ENCODE peak calls at places on chromosomes 4 and X, in five cellular contexts. H is hepatic stellate cell; J is stimulated activated CD4-positive, alpha-beta T cell treated with anti-CD3 and anti-CD28 coated beads, Interleukin-1b, Interleukin-23, amount 100 ng/mL, for 1 hour; A is HFF-Myc; W is iris pigment epithelial cell. C is an unnamed sample.

GRCh38 chr4:25863906-25864418 is 1.2 kb upstream of the SEL1L3 start:
- DNase-seq in A (no peak), J (no peak), W (no peak), H (no peak), C (no peak)

GRCh38 chr4:161320377-161320776 is 843.4 kb downstream of the FSTL5 start:
- DNase-seq in J (no peak), H (no peak), W (peak), A (no peak), C (no peak)

GRCh38 chr4:113292371-113293042 is 243.1 kb downstream of the ANK2 start:
- DNase-seq in J (no peak), W (no peak), H (no peak), A (no peak), C (peak)

GRCh38 chr4:54226399-54227260 is 2.5 kb upstream of the PDGFRA start:
- DNase-seq in J (no peak), H (no peak), W (peak), A (peak), C (no peak)

GRCh38 chr4:26323807-26324206 is 3.0 kb downstream of the RBPJ start:
- DNase-seq in A (no peak), W (peak), J (no peak), H (no peak), C (no peak)

GRCh38 chrX:130878350-130879341 is 24.4 kb downstream of the ENOX2 start:
- DNase-seq in W (peak), J (no peak), H (no peak), A (peak), C (no peak)

GRCh38 chr4:100948911-100949310 is 398.4 kb downstream of the PPP3CA start:
- DNase-seq in J (no peak), A (no peak), W (peak), H (no peak), C (no peak)

GRCh38 chr4:23594125-23594524 is 295.7 kb downstream of the PPARGC1A start:
- DNase-seq in H (no peak), J (no peak), A (no peak), W (no peak), C (no peak)

GRCh38 chr4:100823993-100824323 is 306.1 kb upstream of the EMCN start:
- DNase-seq in W (no peak), H (no peak), A (no peak), J (no peak), C (no peak)

GRCh38 chr4:56656346-56656643 is 24.8 kb downstream of the HOPX start:
- DNase-seq in A (no peak), H (peak), J (no peak), W (no peak), C (no peak)

GRCh38 chr4:119731146-119731742 is 102.6 kb upstream of the PDE5A start:
- DNase-seq in J (no peak), A (no peak), W (peak), H (no peak), C (no peak)

GRCh38 chr4:158912390-158913175 is 143.8 kb downstream of the FNIP2 start:
- DNase-seq in J (no peak), A (no peak), W (peak), H (no peak), C (no peak)

GRCh38 chr4:43337707-43338106 is 445.2 kb downstream of the GRXCR1 start:
- DNase-seq in A (no peak), J (no peak), H (peak), W (peak), C (no peak)

GRCh38 chr4:113684534-113685091 is 76.9 kb downstream of the CAMK2D start:
- DNase-seq in A (no peak), W (peak), H (peak), J (no peak), C (peak)

GRCh38 chr4:123393696-123394095 is 2.9 kb upstream of the SPRY1 start:
- DNase-seq in J (no peak), A (no peak), W (no peak), H (no peak), C (no peak)

GRCh38 chrX:53321216-53321942 is 40.0 kb upstream of the IQSEC2 start:
- DNase-seq in H (no peak), W (no peak), J (no peak), A (no peak), C (no peak)

GRCh38 chrX:138847930-138848329 is 136.4 kb upstream of the FGF13 start:
- DNase-seq in W (peak), H (no peak), J (no peak), A (no peak), C (no peak)

GRCh38 chrX:9677098-9677739 is 88.4 kb downstream of the GPR143 start:
- DNase-seq in J (peak), A (peak), W (peak), H (no peak), C (no peak)

GRCh38 chrX:23953908-23954269 is 46.1 kb downstream of the CXorf58 start:
- DNase-seq in J (no peak), W (no peak), H (no peak), A (no peak), C (no peak)

GRCh38 chr4:90226734-90227133 is 99.5 kb downstream of the CCSER1 start:
- DNase-seq in J (no peak), W (peak), H (no peak), A (no peak), C (no peak)

GRCh38 chr4:121183359-121183758 is 19.2 kb upstream of the TNIP3 start:
- DNase-seq in J (no peak), H (no peak), A (no peak), W (no peak), C (no peak)

GRCh38 chr4:186021461-186022167 is 47.3 kb upstream of the TLR3 start:
- DNase-seq in W (peak), A (no peak), J (no peak), H (peak), C (peak)

GRCh38 chrX:26851981-26852380 is 611.2 kb downstream of the PPP4R3C start:
- DNase-seq in H (peak), J (no peak), W (peak), A (no peak), C (no peak)

GRCh38 chrX:71216446-71216845 is 6.6 kb upstream of the GJB1 start:
- DNase-seq in A (no peak), J (no peak), W (no peak), H (no peak), C (no peak)

GRCh38 chrX:97525981-97526380 is 642.3 kb downstream of the RPA4 start:
- DNase-seq in H (no peak), A (no peak), W (no peak), J (no peak), C (no peak)

GRCh38 chrX:3371163-3371562 is 24.7 kb upstream of the MXRA5 start:
- DNase-seq in J (no peak), W (no peak), H (no peak), A (no peak), C (no peak)

GRCh38 chrX:66622209-66622608 is 16.7 kb downstream of the EDA2R start:
- DNase-seq in W (peak), A (no peak), H (no peak), J (no peak), C (no peak)

GRCh38 chrX:48937065-48937907 is 18.5 kb upstream of the PIM2 start:
- DNase-seq in W (peak), H (no peak), A (no peak), J (peak), C (no peak)

GRCh38 chr4:7725951-7726350 is 213.7 kb downstream of the AFAP1 start:
- DNase-seq in J (no peak), H (peak), A (no peak), W (no peak), C (no peak)

GRCh38 chr4:145887241-145887964 is 51.2 kb downstream of the ZNF827 start:
- DNase-seq in J (no peak), A (peak), W (peak), H (peak), C (no peak)

GRCh38 chr4:22170353-22170752 is 221.8 kb upstream of the KCNIP4 start:
- DNase-seq in J (no peak), A (no peak), H (no peak), W (peak), C (no peak)

GRCh38 chr4:71293705-71294104 is 45.1 kb upstream of the SLC4A4 start:
- DNase-seq in A (no peak), W (peak), J (no peak), H (peak), C (no peak)

GRCh38 chr4:56698329-56698728 is 17.2 kb upstream of the HOPX start:
- DNase-seq in W (peak), H (peak), A (no peak), J (no peak), C (no peak)

C was measured in hippocampal formation.